ENCODE peak calls at places on chromosome 14, in six cellular contexts. Z is Peyer's patch; M is Panc1; A is lower lobe of right lung; H is CD8-positive, alpha-beta memory T cell; Y is A549. N is an unnamed sample.

GRCh38 chr14:41289025-41289424 is 317.7 kb upstream of the LRFN5 start:
- DNase-seq in H (no peak), M (no peak), A (no peak), Y (no peak), Z (no peak), N (no peak)

GRCh38 chr14:50666772-50667490 is 1.2 kb downstream of the SAV1 start:
- DNase-seq in M (no peak), Z (peak), Y (peak), A (no peak), H (no peak), N (peak)

GRCh38 chr14:90509403-90509802 is 112.6 kb downstream of the CALM1 start:
- DNase-seq in Z (no peak), Y (no peak), M (no peak), A (no peak), H (no peak), N (no peak)

GRCh38 chr14:73553845-73554244 is 4.9 kb downstream of the HEATR4 start:
- DNase-seq in Z (no peak), A (no peak), Y (no peak), M (no peak), H (no peak), N (no peak)

GRCh38 chr14:56199095-56199975 is 81.1 kb downstream of the PELI2 start:
- DNase-seq in Y (peak), A (no peak), Z (no peak), M (no peak), H (no peak), N (no peak)

GRCh38 chr14:72517736-72518135 is 376.2 kb downstream of the DPF3 start:
- DNase-seq in H (no peak), A (no peak), Z (no peak), Y (no peak), M (no peak), N (no peak)

GRCh38 chr14:51726166-51726899 is 74.6 kb downstream of the FRMD6 start:
- DNase-seq in H (no peak), Y (no peak), M (no peak), A (no peak), Z (no peak), N (no peak)

GRCh38 chr14:32590157-32590556 is 261.1 kb downstream of the AKAP6 start:
- DNase-seq in H (no peak), M (no peak), A (no peak), Y (no peak), Z (no peak), N (no peak)

GRCh38 chr14:50396636-50397460 is at the start of gene CDKL1:
- DNase-seq in M (peak), Y (peak), H (peak), Z (peak), A (peak), N (peak)

GRCh38 chr14:90837355-90837754 is 21.1 kb upstream of the TTC7B start:
- DNase-seq in Y (no peak), Z (no peak), M (no peak), H (no peak), A (no peak), N (no peak)

DNA sequence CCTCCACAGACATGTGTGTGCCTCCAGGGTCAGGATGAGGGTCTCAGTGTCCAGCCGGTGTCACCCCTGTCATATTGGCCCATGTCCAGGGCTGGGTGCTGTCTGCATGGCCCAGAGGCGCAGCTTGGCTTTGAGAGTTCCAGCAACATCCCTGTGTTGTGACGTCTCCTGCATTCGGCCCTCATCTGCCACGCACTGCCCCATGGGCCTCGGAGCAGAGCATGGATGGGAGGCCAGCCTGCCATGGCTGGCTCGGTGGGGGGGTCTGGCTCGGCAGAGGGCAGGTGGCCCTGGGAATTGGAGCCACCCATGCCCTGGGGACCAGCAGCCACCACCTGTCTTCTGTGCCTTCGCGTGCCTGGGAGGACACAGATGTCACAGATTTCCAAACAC is 10.8 kb upstream of the TEX22 start:
- DNase-seq in H (no peak), Y (no peak), Z (no peak), M (no peak), A (no peak), N (no peak)
- H3K27ac ChIP-seq in H (no peak), Y (no peak), Z (no peak), M (no peak), A (no peak), N (no peak)

DNA sequence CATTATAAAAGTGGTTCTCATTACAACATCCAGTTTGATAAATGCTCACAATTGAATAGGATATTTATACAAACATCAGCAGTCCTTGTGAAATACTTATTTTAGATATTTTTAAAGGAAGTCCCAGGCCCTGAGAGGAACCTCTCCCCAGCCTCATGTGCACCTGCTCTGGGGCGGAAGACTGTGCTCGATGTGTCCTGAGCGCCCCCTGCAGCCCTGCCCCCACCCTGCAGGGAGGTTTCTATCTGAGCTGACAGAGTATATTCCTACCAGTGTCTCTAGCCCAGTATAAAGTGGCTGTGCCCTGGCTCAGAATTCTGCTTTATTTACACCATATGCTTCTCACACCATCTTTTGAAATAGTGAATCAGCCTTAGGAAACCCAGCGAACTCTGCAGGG is 1349.1 kb downstream of the TMEM121 start:
- DNase-seq in Z (peak), H (no peak), A (no peak), M (no peak), Y (no peak), N (no peak)
- H3K27ac ChIP-seq in Z (no peak), H (no peak), A (no peak), M (no peak), Y (no peak), N (no peak)

DNA sequence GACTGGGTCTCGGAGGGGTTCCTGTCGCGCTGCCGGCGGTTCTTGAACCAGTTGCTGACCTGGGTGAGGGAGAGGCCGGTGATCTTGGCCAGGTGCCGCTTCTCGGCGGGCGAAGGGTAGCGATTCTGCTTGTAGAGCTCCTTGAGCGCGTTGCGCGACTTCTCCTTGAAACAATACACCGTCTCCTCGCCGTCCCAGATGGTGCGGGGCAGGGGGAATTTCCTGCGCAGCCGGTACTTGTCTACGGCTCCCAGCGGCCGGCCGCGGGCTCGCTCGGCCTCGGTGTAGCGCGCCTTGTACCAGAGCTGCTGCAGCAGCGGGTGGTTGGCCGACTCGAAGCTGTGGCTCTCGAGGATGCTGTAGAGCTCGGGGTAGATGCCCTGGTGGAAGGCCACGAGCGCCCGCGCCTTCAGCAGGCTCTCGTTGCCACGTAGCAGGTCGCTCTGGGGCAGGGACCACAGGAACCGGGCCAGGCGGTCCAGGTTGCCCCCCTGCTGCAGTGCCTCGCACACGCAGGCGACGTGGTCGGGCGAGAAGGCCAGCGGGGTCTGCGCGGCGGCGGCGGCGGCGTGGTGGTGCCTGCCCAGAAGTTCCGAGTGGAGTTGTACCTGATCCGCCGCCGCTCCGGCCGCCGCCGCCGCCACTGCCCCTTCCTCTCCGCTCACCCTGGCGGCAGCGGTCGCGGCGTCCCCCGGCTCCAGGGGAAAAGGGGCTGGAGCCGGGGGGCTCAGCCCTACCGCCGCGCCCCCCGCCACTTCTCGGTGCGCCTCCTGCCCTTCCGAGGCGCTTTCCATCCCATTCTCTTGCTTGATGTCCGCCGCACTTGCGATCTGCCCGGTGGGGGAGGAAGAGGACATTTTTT is 702 bp downstream of the SIX4 start:
- DNase-seq in M (no peak), Z (peak), A (peak), H (peak), Y (peak), N (peak)
- H3K27ac ChIP-seq in M (peak), Z (peak), A (no peak), H (peak), Y (peak), N (peak)

GRCh38 chr14:61471297-61471980 is 150.1 kb downstream of the PRKCH start:
- DNase-seq in M (no peak), Z (no peak), Y (no peak), H (no peak), A (no peak), N (no peak)

GRCh38 chr14:61472801-61473376 is 151.5 kb downstream of the PRKCH start:
- DNase-seq in M (no peak), Z (peak), Y (no peak), A (no peak), H (peak), N (no peak)

GRCh38 chr14:61470954-61471279 is 149.5 kb downstream of the PRKCH start:
- DNase-seq in M (no peak), Y (no peak), Z (no peak), A (no peak), H (no peak), N (no peak)

GRCh38 chr14:61470261-61470953 is 149.0 kb downstream of the PRKCH start:
- DNase-seq in Z (no peak), H (no peak), Y (peak), A (no peak), M (no peak), N (no peak)

DNA sequence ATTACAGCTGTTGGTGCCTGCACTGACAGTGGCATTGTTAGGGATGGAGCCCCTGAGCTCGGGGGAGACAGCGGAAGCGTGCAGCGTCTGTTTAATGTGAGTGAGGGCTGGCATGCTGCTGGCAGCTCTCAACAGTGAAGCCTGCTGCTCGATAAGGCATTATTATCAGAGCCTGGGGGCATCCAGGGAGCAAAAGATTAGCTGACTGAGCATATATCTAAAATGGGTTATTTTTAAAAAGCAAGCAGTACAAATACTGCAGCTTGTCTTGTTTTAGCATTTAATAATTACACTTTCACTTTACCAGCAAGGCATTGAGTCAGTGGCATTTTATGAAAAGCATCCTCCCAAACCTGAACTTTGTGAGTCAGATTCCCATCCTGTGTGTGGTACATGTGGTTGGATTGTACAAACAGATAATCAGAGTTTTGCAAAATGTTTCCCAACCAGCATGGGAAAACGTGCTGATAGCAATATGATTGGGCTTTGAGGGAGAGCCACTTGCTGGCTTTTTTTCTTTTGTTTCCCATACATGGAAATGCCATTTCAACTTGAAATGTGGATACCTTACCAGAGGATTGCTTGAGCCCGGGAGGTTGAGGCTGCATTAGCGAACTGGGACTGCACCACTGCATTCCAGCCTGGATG is 150.8 kb downstream of the PRKCH start:
- DNase-seq in H (peak), Z (peak), A (no peak), M (no peak), Y (peak), N (no peak)
- H3K27ac ChIP-seq in H (peak), Z (peak), A (peak), M (no peak), Y (peak), N (peak)

GRCh38 chr14:100587763-100588411 is 670 bp upstream of the BEGAIN start:
- DNase-seq in Z (no peak), H (no peak), M (no peak), A (peak), Y (no peak), N (no peak)
- H3K27ac ChIP-seq in Z (no peak), H (no peak), M (peak), A (no peak), Y (peak), N (no peak)

GRCh38 chr14:99971087-99971928 is 93.9 kb upstream of the EVL start:
- DNase-seq in Z (peak), Y (peak), H (peak), M (no peak), A (peak), N (peak)
- H3K27ac ChIP-seq in Z (peak), Y (peak), H (no peak), M (peak), A (peak), N (peak)

DNA sequence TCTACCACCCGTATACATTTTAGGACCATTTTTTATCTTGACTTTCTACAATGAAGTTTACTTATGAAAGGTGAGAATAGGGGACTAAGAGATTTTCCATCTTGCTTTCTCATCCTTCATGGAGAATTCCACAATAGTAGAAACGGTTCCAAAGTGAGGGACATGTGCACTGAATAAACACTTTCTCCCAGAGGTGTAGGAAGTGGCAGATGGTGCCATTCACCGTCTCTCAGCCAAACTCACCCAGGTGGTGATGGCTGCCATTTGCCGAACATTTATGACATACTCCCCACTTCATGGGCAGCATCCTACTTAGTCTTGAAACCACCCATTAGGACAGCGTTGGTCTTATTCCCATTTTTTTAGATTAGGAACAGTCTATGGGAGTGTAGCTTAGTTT is 540.5 kb downstream of the DIO2 start:
- DNase-seq in Z (no peak), Y (no peak), H (no peak), M (no peak), A (no peak), N (no peak)
- H3K27ac ChIP-seq in Z (no peak), Y (no peak), H (no peak), M (no peak), A (no peak), N (no peak)

GRCh38 chr14:61502459-61503093 is 181.2 kb downstream of the PRKCH start:
- DNase-seq in Z (no peak), A (no peak), M (no peak), H (no peak), Y (no peak), N (no peak)

GRCh38 chr14:61501714-61502458 is 180.5 kb downstream of the PRKCH start:
- DNase-seq in H (no peak), Y (no peak), M (no peak), Z (no peak), A (no peak), N (no peak)

GRCh38 chr14:61504841-61505340 is 183.5 kb downstream of the PRKCH start:
- DNase-seq in Y (no peak), M (no peak), A (no peak), Z (no peak), H (no peak), N (no peak)

GRCh38 chr14:61505815-61506809 is 184.7 kb downstream of the PRKCH start:
- DNase-seq in A (no peak), Y (no peak), H (no peak), Z (no peak), M (no peak), N (no peak)

GRCh38 chr14:61503167-61503801 is 181.9 kb downstream of the PRKCH start:
- DNase-seq in Y (no peak), M (no peak), A (no peak), H (peak), Z (peak), N (no peak)
- H3K27ac ChIP-seq in Y (peak), M (no peak), A (peak), H (peak), Z (peak), N (peak)

GRCh38 chr14:104530651-104531050 is 48.9 kb upstream of the C14orf180 start:
- DNase-seq in Y (no peak), A (peak), M (no peak), Z (no peak), H (no peak), N (no peak)

GRCh38 chr14:104528496-104528895 is 51.1 kb upstream of the C14orf180 start:
- DNase-seq in Y (no peak), H (no peak), A (peak), Z (no peak), M (no peak), N (no peak)

GRCh38 chr14:104531421-104532190 is 48.0 kb upstream of the C14orf180 start:
- DNase-seq in H (no peak), M (no peak), Z (no peak), Y (no peak), A (no peak), N (no peak)

GRCh38 chr14:104527857-104528459 is 51.6 kb upstream of the C14orf180 start:
- DNase-seq in Y (no peak), M (no peak), H (no peak), Z (no peak), A (no peak), N (no peak)

GRCh38 chr14:104532191-104532555 is 47.4 kb upstream of the C14orf180 start:
- DNase-seq in M (no peak), A (no peak), H (no peak), Y (no peak), Z (no peak), N (no peak)
- H3K27ac ChIP-seq in M (no peak), A (no peak), H (no peak), Y (no peak), Z (no peak), N (no peak)

GRCh38 chr14:103871596-103872480 is 24.5 kb upstream of the PPP1R13B start:
- DNase-seq in H (peak), Z (peak), M (no peak), A (peak), Y (no peak), N (peak)
- H3K27ac ChIP-seq in H (no peak), Z (peak), M (no peak), A (peak), Y (peak), N (peak)